ENCODE peak calls at places on chromosomes 5 and 9, in six cellular contexts. X, J, V, C, T and R are unnamed samples.

GRCh38 chr9:134682026-134682425 is 40.4 kb downstream of the COL5A1 start:
- DNase-seq in X (no peak), J (no peak), V (no peak), C (no peak), T (no peak), R (no peak)

GRCh38 chr5:177362871-177363507 is 5.3 kb downstream of the RGS14 start:
- DNase-seq in X (peak), J (peak), V (peak), C (peak), T (peak), R (peak)

GRCh38 chr9:68619636-68620035 is 79.0 kb upstream of the TMEM252 start:
- DNase-seq in X (no peak), J (no peak), V (no peak), C (no peak), T (no peak), R (no peak)

GRCh38 chr5:163385276-163385675 is 52.1 kb upstream of the CCNG1 start:
- DNase-seq in X (no peak), J (no peak), V (no peak), C (no peak), T (no peak), R (no peak)

GRCh38 chr9:95552814-95553546 is 36.2 kb upstream of the PTCH1 start:
- DNase-seq in X (peak), J (no peak), V (no peak), C (peak), T (no peak), R (peak)

GRCh38 chr5:124806026-124806856 is 59.8 kb upstream of the ZNF608 start:
- DNase-seq in X (no peak), J (peak), V (peak), C (peak), T (peak), R (no peak)

GRCh38 chr9:105355810-105356209 is 92.0 kb upstream of the FSD1L start:
- DNase-seq in X (peak), J (no peak), V (peak), C (no peak), T (no peak), R (no peak)

GRCh38 chr9:129336601-129337286 is 158.7 kb upstream of the IER5L start:
- DNase-seq in X (peak), J (no peak), V (no peak), C (no peak), T (no peak), R (peak)

GRCh38 chr9:130663258-130664171 is 879 bp upstream of the PRDM12 start:
- DNase-seq in X (no peak), J (no peak), V (peak), C (no peak), T (no peak), R (no peak)

GRCh38 chr5:114101153-114101552 is 260.7 kb upstream of the KCNN2 start:
- DNase-seq in X (peak), J (no peak), V (peak), C (peak), T (no peak), R (no peak)

GRCh38 chr5:51382759-51383493 is at the start of gene ISL1:
- DNase-seq in X (peak), J (peak), V (peak), C (no peak), T (peak), R (no peak)

GRCh38 chr5:5487961-5488360 is 65.5 kb downstream of the ICE1 start:
- DNase-seq in X (no peak), J (no peak), V (no peak), C (no peak), T (no peak), R (no peak)